ENCODE peak calls at places on chromosomes 12 and 14, in five cellular contexts. X is endodermal cell, O is astrocyte of the spinal cord, U is BJ, K is heart right ventricle. T is an unnamed sample.

GRCh38 chr14:68791078-68791983 is 1.5 kb downstream of the ZFP36L1 start:
- DNase-seq in U (no peak), X (peak), K (no peak), O (peak), T (no peak)

GRCh38 chr12:15796493-15797141 is 7.4 kb upstream of the EPS8 start:
- DNase-seq in X (no peak), U (no peak), O (no peak), K (no peak), T (no peak)

GRCh38 chr12:115468087-115468510 is 784.1 kb upstream of the TBX3 start:
- DNase-seq in X (peak), O (no peak), U (no peak), K (no peak), T (no peak)

GRCh38 chr14:93784878-93785277 is 3.4 kb downstream of the PRIMA1 start:
- DNase-seq in U (no peak), K (no peak), X (no peak), O (no peak), T (no peak)

GRCh38 chr12:102690267-102690666 is 209.9 kb upstream of the IGF1 start:
- DNase-seq in O (no peak), K (no peak), X (no peak), U (no peak), T (no peak)

GRCh38 chr12:22412581-22412980 is 78.1 kb upstream of the ST8SIA1 start:
- DNase-seq in U (no peak), K (no peak), X (no peak), O (no peak), T (no peak)

GRCh38 chr14:77584809-77585208 is 31.6 kb downstream of the SPTLC2 start:
- DNase-seq in O (no peak), U (no peak), X (no peak), K (no peak), T (no peak)

GRCh38 chr12:87866602-87867292 is 162.5 kb downstream of the C12orf50 start:
- DNase-seq in K (no peak), X (peak), O (no peak), U (no peak), T (no peak)

GRCh38 chr12:29270446-29270845 is 110.5 kb downstream of the ERGIC2 start:
- DNase-seq in X (no peak), U (no peak), K (no peak), O (no peak), T (no peak)

GRCh38 chr12:45518516-45519235 is 210.8 kb upstream of the ARID2 start:
- DNase-seq in K (no peak), O (no peak), X (no peak), U (no peak), T (no peak)

GRCh38 chr12:58503731-58504520 is 416.4 kb downstream of the LRIG3 start:
- DNase-seq in X (no peak), U (no peak), O (no peak), K (no peak), T (no peak)

GRCh38 chr12:39144613-39145061 is 239.2 kb upstream of the CPNE8 start:
- DNase-seq in X (peak), O (no peak), K (no peak), U (no peak), T (no peak)

GRCh38 chr12:39145175-39145999 is 240.0 kb upstream of the CPNE8 start:
- DNase-seq in O (peak), U (no peak), K (peak), X (peak), T (no peak)
- TF ChIP-seq CTCF in O (peak), U (peak), K (peak), X (peak), T (peak)

GRCh38 chr12:26150737-26151450 is 26.1 kb upstream of the BHLHE41 start:
- DNase-seq in U (peak), O (peak), X (no peak), K (no peak), T (peak)

GRCh38 chr12:26156201-26156871 is 31.5 kb upstream of the BHLHE41 start:
- DNase-seq in U (no peak), K (no peak), O (no peak), X (no peak), T (no peak)

GRCh38 chr12:26156996-26157395 is 32.2 kb upstream of the BHLHE41 start:
- DNase-seq in O (no peak), U (no peak), X (no peak), K (no peak), T (no peak)

GRCh38 chr12:26152507-26153102 is 27.8 kb upstream of the BHLHE41 start:
- DNase-seq in X (no peak), K (no peak), U (no peak), O (no peak), T (no peak)

DNA sequence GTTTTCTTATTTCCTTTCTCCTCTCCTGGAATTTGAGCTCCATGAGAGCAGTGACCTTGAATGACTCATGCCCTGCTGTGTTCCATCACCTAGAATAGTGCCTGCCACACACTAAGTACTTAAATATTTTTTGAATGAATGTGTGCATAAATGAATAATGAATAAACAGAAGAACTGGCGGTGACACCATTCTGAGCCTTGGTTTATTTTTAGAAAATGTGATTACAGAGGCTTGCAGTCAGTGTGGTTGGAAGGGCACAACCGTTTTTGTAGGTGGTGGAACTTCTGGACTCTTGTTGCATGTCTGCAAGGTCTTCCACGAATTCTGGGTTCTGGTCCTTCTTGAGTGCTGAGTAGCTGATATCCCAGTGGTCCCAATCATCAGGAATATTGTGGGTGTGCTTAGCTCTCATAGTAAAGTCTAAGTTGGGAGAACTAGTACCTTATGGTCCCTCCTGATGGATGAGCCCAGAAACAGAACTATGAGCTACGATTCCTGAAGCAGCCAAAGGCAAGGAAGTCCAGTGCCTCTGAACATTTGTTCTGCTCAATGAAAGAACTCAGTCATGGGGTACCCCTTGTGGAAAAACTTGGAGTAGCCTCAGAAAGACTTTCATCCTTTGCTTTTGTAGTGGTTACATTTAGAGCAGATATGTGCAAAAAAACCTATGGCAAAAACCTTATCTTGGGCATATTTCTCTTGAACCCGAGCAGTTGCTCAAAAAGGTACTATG is 28.8 kb upstream of the BHLHE41 start:
- DNase-seq in X (no peak), K (no peak), O (peak), U (peak), T (peak)
- TF ChIP-seq CTCF in X (peak), K (peak), O (peak), U (peak), T (peak)

GRCh38 chr12:77204055-77204454 is 138.7 kb upstream of the E2F7 start:
- DNase-seq in K (no peak), U (no peak), X (peak), O (no peak), T (no peak)
- TF ChIP-seq CTCF in K (peak), U (peak), X (peak), O (peak), T (peak)

GRCh38 chr12:121769297-121769830 is 24.1 kb downstream of the RHOF start:
- DNase-seq in K (no peak), U (no peak), X (no peak), O (no peak), T (no peak)

GRCh38 chr12:121765573-121765972 is 27.9 kb downstream of the RHOF start:
- DNase-seq in X (peak), O (peak), U (peak), K (no peak), T (no peak)

GRCh38 chr12:121769831-121770301 is 23.6 kb downstream of the RHOF start:
- DNase-seq in K (peak), O (no peak), X (no peak), U (no peak), T (no peak)

GRCh38 chr12:121766290-121767039 is 27.0 kb downstream of the RHOF start:
- DNase-seq in O (no peak), X (no peak), U (no peak), K (no peak), T (no peak)

GRCh38 chr12:121767525-121768016 is 25.9 kb downstream of the RHOF start:
- DNase-seq in U (no peak), X (no peak), O (peak), K (peak), T (no peak)
- TF ChIP-seq CTCF in U (no peak), X (no peak), O (no peak), K (no peak), T (no peak)

GRCh38 chr12:109387425-109388166 is 39.9 kb downstream of the MYO1H start:
- DNase-seq in X (peak), O (peak), K (no peak), U (no peak), T (no peak)
- TF ChIP-seq CTCF in X (peak), O (peak), K (peak), U (peak), T (peak)

GRCh38 chr12:40224439-40225291 is at the start of gene LRRK2:
- DNase-seq in U (peak), K (peak), O (peak), X (peak), T (no peak)
- TF ChIP-seq CTCF in U (peak), K (peak), O (peak), X (peak), T (no peak)

GRCh38 chr12:49956663-49957569 is 4.8 kb upstream of the AQP5 start:
- DNase-seq in O (no peak), X (no peak), U (no peak), K (no peak), T (no peak)

GRCh38 chr12:49953961-49954835 is 3.7 kb downstream of the AQP2 start:
- DNase-seq in U (no peak), K (no peak), X (peak), O (no peak), T (no peak)

GRCh38 chr12:49953146-49953545 is 2.6 kb downstream of the AQP2 start:
- DNase-seq in O (no peak), X (no peak), U (no peak), K (no peak), T (no peak)

GRCh38 chr12:49955899-49956662 is 5.5 kb downstream of the AQP2 start:
- DNase-seq in O (no peak), X (no peak), U (no peak), K (no peak), T (no peak)

DNA sequence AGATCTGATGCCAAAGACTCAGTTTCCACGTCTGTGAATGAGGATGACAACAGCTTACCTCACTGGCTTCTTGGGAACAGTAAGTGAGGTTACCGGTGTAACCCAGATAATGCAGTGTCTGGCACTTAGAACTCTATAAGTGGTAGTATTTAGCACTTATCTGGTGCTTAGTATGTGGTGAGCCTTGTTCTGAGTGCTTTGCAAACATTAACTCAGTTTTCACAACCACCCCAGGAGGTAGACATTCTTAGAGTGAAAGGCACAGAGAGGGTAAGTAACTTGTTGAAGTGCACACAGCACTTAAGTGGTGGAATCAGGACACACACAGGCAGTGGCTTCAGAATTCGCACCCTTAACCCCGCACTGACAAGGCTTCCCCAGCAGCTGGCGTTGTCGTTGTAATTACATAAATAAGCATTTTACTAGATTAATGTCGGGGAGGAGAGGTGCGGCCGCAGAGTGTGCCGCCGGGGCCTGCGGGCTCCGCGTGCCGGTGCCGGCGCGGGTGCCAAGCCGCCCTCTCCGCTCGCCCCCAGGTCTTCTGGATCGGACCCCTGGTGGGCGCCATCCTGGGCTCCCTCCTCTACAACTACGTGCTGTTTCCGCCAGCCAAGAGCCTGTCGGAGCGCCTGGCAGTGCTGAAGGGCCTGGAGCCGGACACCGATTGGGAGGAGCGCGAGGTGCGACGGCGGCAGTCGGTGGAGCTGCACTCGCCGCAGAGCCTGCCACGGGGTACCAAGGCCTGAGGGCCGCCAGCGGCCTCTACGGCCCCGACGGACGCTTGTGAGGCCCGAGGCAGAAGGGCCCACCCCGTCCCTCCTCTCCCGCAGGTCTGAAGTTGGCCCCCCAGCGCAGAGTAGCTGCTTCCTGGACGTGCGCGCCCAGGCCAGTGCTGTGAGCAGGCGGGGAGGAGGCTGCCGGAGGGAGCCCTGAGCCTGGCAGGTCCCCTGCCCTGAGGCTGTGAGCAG is 4.6 kb downstream of the AQP2 start:
- DNase-seq in X (peak), U (no peak), O (no peak), K (no peak), T (no peak)
- TF ChIP-seq CTCF in X (no peak), U (no peak), O (no peak), K (no peak), T (no peak)

GRCh38 chr12:19110541-19110940 is 19.0 kb upstream of the PLEKHA5 start:
- DNase-seq in U (no peak), X (no peak), O (no peak), K (no peak), T (no peak)

GRCh38 chr12:19105468-19105867 is 24.1 kb upstream of the PLEKHA5 start:
- DNase-seq in O (no peak), U (no peak), X (no peak), K (no peak), T (no peak)

GRCh38 chr12:19113464-19113863 is 16.1 kb upstream of the PLEKHA5 start:
- DNase-seq in U (no peak), K (no peak), X (no peak), O (no peak), T (no peak)

GRCh38 chr12:19107750-19108149 is 21.8 kb upstream of the PLEKHA5 start:
- DNase-seq in X (no peak), U (no peak), O (no peak), K (no peak), T (no peak)
- TF ChIP-seq CTCF in X (no peak), U (no peak), O (no peak), K (no peak), T (no peak)

DNA sequence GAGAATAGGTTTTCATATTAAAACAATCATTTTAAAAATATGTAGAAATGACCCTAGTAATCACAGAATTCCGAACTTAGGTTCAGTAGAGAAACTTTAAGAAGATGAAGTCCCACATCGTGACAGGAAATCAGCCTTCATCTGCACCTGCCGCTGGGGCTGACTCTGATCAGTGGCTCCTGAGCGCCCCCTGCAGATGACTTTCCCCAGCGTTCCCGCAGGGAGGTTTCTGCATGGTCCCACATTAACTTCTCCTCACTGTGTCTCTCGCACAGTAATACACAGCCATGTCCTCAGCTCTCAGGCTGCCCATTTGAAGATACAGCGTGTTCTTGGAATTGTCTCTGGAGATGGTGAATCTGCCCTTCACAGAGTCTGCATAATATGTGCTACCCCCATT is 1131.1 kb downstream of the TMEM121 start:
- DNase-seq in K (no peak), X (no peak), O (no peak), U (no peak), T (no peak)
- TF ChIP-seq CTCF in K (no peak), X (no peak), O (no peak), U (no peak), T (peak)